ENCODE peak calls at places on chromosomes 12 and 14, in seven cellular contexts. D is WTC11; P is amniotic stem cell; C is cardiac muscle cell; O is body of pancreas; Z is T-helper 2 cell; M is activated T-helper 2 cell treated with anti-CD3 and anti-CD28 coated beads, Interferon-gamma antibody, Interleukin-2, Interleukin-4, amounts not matched to agents 10 μg/mL and 5 μg/mL and 100 μg/mL, durations not matched to agents 14 hours and 24 hours and 36 hours. U is an unnamed sample.

GRCh38 chr12:51430196-51430895 is 5.7 kb downstream of the SLC4A8 start:
- DNase-seq in Z (no peak), O (peak), D (no peak), C (no peak), P (no peak), M (no peak), U (no peak)

GRCh38 chr12:115213538-115213961 is 529.6 kb upstream of the TBX3 start:
- DNase-seq in O (no peak), M (no peak), C (no peak), P (no peak), Z (no peak), D (peak), U (no peak)

GRCh38 chr12:80937391-80938238 is at the start of gene LIN7A:
- DNase-seq in O (peak), Z (no peak), C (peak), M (no peak), P (peak), D (peak), U (peak)

GRCh38 chr12:6773662-6774351 is 1.5 kb downstream of the LAG3 start:
- DNase-seq in O (no peak), C (no peak), P (no peak), Z (no peak), D (peak), M (no peak), U (peak)

GRCh38 chr12:48084841-48085460 is 20.9 kb downstream of the SENP1 start:
- DNase-seq in C (no peak), M (no peak), D (no peak), P (no peak), Z (no peak), O (no peak), U (no peak)

GRCh38 chr12:92899388-92900001 is 29.6 kb downstream of the EEA1 start:
- DNase-seq in M (no peak), P (peak), C (peak), O (peak), D (no peak), Z (no peak), U (no peak)

GRCh38 chr12:12282761-12283160 is 15.9 kb upstream of the LRP6 start:
- DNase-seq in O (no peak), Z (no peak), D (no peak), P (no peak), M (no peak), C (peak), U (no peak)

GRCh38 chr12:45729233-45730115 is at the start of gene ARID2:
- DNase-seq in P (peak), M (peak), O (peak), C (peak), Z (peak), D (peak), U (peak)

GRCh38 chr12:121792607-121793500 is 634 bp downstream of the RHOF start:
- DNase-seq in D (no peak), O (no peak), C (no peak), M (peak), Z (peak), P (no peak), U (peak)

GRCh38 chr12:72618764-72619163 is 346.6 kb downstream of the TRHDE start:
- DNase-seq in O (peak), Z (no peak), C (no peak), D (no peak), P (no peak), M (no peak), U (no peak)

GRCh38 chr14:22071001-22071400 is 397.4 kb upstream of the OR4E1 start:
- DNase-seq in C (no peak), M (peak), Z (peak), D (no peak), O (no peak), P (no peak), U (no peak)

GRCh38 chr14:61588419-61588901 is 106.9 kb upstream of the HIF1A start:
- DNase-seq in C (peak), M (no peak), P (no peak), D (no peak), Z (no peak), O (peak), U (no peak)

GRCh38 chr12:121120323-121120722 is 12.4 kb upstream of the P2RX7 start:
- DNase-seq in M (no peak), C (peak), D (no peak), P (no peak), O (no peak), Z (no peak), U (no peak)

GRCh38 chr14:22271838-22272237 is 317.2 kb downstream of the DAD1 start:
- DNase-seq in P (no peak), M (no peak), D (no peak), Z (no peak), O (no peak), C (no peak), U (no peak)

GRCh38 chr12:55974308-55974724 is 438 bp downstream of the RAB5B start:
- DNase-seq in D (peak), M (no peak), O (peak), P (peak), Z (peak), C (peak), U (peak)

GRCh38 chr12:62737201-62737600 is 197.7 kb downstream of the PPM1H start:
- DNase-seq in D (no peak), P (no peak), Z (no peak), O (no peak), C (no peak), M (no peak), U (no peak)

GRCh38 chr14:77043177-77043983 is 14.9 kb upstream of the IRF2BPL start:
- DNase-seq in P (no peak), O (no peak), C (peak), D (no peak), Z (no peak), M (no peak), U (no peak)

GRCh38 chr14:69619007-69619406 is 7.6 kb downstream of the SUSD6 start:
- DNase-seq in M (no peak), D (no peak), O (no peak), P (no peak), Z (no peak), C (no peak), U (no peak)

GRCh38 chr14:58808828-58809227 is 171.1 kb downstream of the DACT1 start:
- DNase-seq in Z (no peak), C (peak), D (no peak), O (no peak), M (no peak), P (no peak), U (no peak)

GRCh38 chr14:73243341-73243740 is 6.0 kb downstream of the PAPLN start:
- DNase-seq in M (no peak), Z (no peak), D (no peak), O (no peak), P (no peak), C (no peak), U (no peak)

GRCh38 chr12:14768823-14769405 is 34.4 kb downstream of the WBP11 start:
- DNase-seq in O (peak), M (no peak), C (peak), P (no peak), Z (peak), D (peak), U (no peak)

GRCh38 chr12:48078901-48079300 is 27.0 kb downstream of the SENP1 start:
- DNase-seq in O (no peak), Z (no peak), D (no peak), P (no peak), M (no peak), C (peak), U (no peak)

GRCh38 chr14:75989134-75989533 is 3.6 kb downstream of the IFT43 start:
- DNase-seq in P (no peak), D (no peak), C (peak), Z (no peak), M (no peak), O (no peak), U (no peak)

GRCh38 chr12:87163122-87163521 is 866.1 kb downstream of the C12orf50 start:
- DNase-seq in C (no peak), P (no peak), O (no peak), M (no peak), D (no peak), Z (no peak), U (no peak)

GRCh38 chr12:122437656-122438121 is 15.2 kb upstream of the CLIP1 start:
- DNase-seq in Z (no peak), O (peak), P (no peak), C (peak), M (no peak), D (no peak), U (peak)

GRCh38 chr12:10247659-10248058 is 35.0 kb downstream of the GABARAPL1 start:
- DNase-seq in P (no peak), O (no peak), M (no peak), D (no peak), C (no peak), Z (no peak), U (no peak)

GRCh38 chr14:29687071-29687765 is 240.4 kb downstream of the PRKD1 start:
- DNase-seq in D (no peak), Z (no peak), M (no peak), C (peak), P (no peak), O (no peak), U (no peak)

GRCh38 chr14:50794063-50794645 is 36.8 kb downstream of the NIN start:
- DNase-seq in D (no peak), O (no peak), Z (no peak), C (no peak), P (no peak), M (no peak), U (no peak)

GRCh38 chr12:8658361-8658760 is 4.3 kb downstream of the MFAP5 start:
- DNase-seq in M (no peak), C (peak), P (no peak), D (no peak), O (no peak), Z (no peak), U (no peak)

GRCh38 chr12:49537231-49537708 is 1.6 kb upstream of the KCNH3 start:
- DNase-seq in P (no peak), D (no peak), Z (no peak), O (peak), M (no peak), C (no peak), U (peak)

GRCh38 chr12:56193025-56193578 is 3.8 kb upstream of the SMARCC2 start:
- DNase-seq in D (peak), O (peak), C (peak), Z (peak), M (peak), P (peak), U (peak)

GRCh38 chr14:77752799-77753516 is 8.0 kb downstream of the SNW1 start:
- DNase-seq in C (peak), M (no peak), Z (no peak), D (no peak), O (no peak), P (no peak), U (no peak)

GRCh38 chr14:103385153-103385993 is at the start of gene MARK3:
- DNase-seq in C (peak), M (peak), P (peak), O (peak), D (peak), Z (peak), U (peak)

GRCh38 chr14:104892517-104893434 is 27.7 kb downstream of the CEP170B start:
- DNase-seq in C (no peak), P (no peak), D (peak), O (no peak), Z (peak), M (no peak), U (no peak)

GRCh38 chr14:60998617-60999016 is 17.6 kb downstream of the SLC38A6 start:
- DNase-seq in M (no peak), C (no peak), O (no peak), Z (no peak), P (no peak), D (peak), U (no peak)

GRCh38 chr12:22899184-22899583 is 274.2 kb downstream of the ETNK1 start:
- DNase-seq in O (no peak), D (no peak), M (no peak), P (no peak), C (no peak), Z (no peak), U (no peak)